ENCODE peak calls at places on chromosomes 6 and 20, in nine cellular contexts. P is tibial nerve, T is uterus, S is transverse colon, A is ovary, W is neuronal stem cell, H is H9, X is endodermal cell, F is Panc1. K is an unnamed sample.

GRCh38 chr6:32854376-32855178 is 585 bp downstream of the PSMB9 start:
- DNase-seq in W (no peak), P (peak; percentile 38), T (peak; percentile 65), S (peak; percentile 66), A (no peak), X (no peak), F (no peak), H (no peak), K (no peak)

GRCh38 chr6:18235524-18235923 is 28.8 kb downstream of the DEK start:
- DNase-seq in A (no peak), X (no peak), F (no peak), T (no peak), H (no peak), P (no peak), S (no peak), W (no peak), K (no peak)

GRCh38 chr20:50226093-50226974 is 35.7 kb downstream of the CEBPB start:
- DNase-seq in A (peak; percentile 84), X (peak; percentile 35), F (no peak), P (peak; percentile 61), W (no peak), H (no peak), S (peak; percentile 45), T (peak; percentile 87), K (no peak)

GRCh38 chr6:12203001-12203400 is 87.2 kb upstream of the EDN1 start:
- DNase-seq in W (no peak), T (no peak), H (peak; percentile 37), X (peak; percentile 80), F (no peak), P (no peak), S (no peak), A (no peak), K (no peak)

GRCh38 chr6:157773248-157773773 is 49.7 kb upstream of the SNX9 start:
- DNase-seq in X (no peak), W (no peak), P (no peak), A (no peak), H (no peak), T (no peak), S (no peak), F (no peak), K (no peak)

GRCh38 chr20:35796556-35796955 is 24.7 kb downstream of the PHF20 start:
- DNase-seq in T (no peak), P (no peak), W (no peak), A (no peak), F (no peak), H (no peak), S (no peak), X (no peak), K (no peak)

GRCh38 chr6:162636167-162636566 is 91.4 kb downstream of the PRKN start:
- DNase-seq in X (no peak), A (no peak), W (no peak), P (no peak), S (no peak), H (no peak), T (no peak), F (no peak), K (no peak)

GRCh38 chr6:15313367-15313766 is 67.5 kb downstream of the JARID2 start:
- DNase-seq in H (no peak), W (no peak), A (peak; percentile 61), F (no peak), X (no peak), P (no peak), S (no peak), T (no peak), K (no peak)

GRCh38 chr6:146498309-146498708 is 45.3 kb upstream of the RAB32 start:
- DNase-seq in S (no peak), X (no peak), P (no peak), A (no peak), T (no peak), H (no peak), W (no peak), F (no peak), K (no peak)

GRCh38 chr20:51430198-51430950 is 112.1 kb downstream of the NFATC2 start:
- DNase-seq in W (no peak), H (no peak), F (no peak), A (no peak), T (no peak), P (no peak), X (no peak), S (no peak), K (no peak)

GRCh38 chr20:60215786-60216730 is 257.8 kb downstream of the CDH26 start:
- DNase-seq in A (no peak), F (no peak), X (no peak), W (no peak), H (no peak), S (no peak), P (no peak), T (no peak), K (no peak)

GRCh38 chr6:88263591-88263990 is 97.4 kb upstream of the CNR1 start:
- DNase-seq in X (peak; percentile 67), W (no peak), P (no peak), T (no peak), H (peak; percentile 53), F (no peak), A (no peak), S (no peak), K (no peak)

GRCh38 chr20:32190608-32191415 is 16.7 kb downstream of the PLAGL2 start:
- DNase-seq in F (no peak), P (no peak), W (no peak), S (no peak), H (peak; percentile 56), X (peak; percentile 73), T (no peak), A (no peak), K (peak; percentile 47)

GRCh38 chr6:26197736-26198625 is 110.8 kb downstream of the HFE start:
- DNase-seq in W (no peak), T (peak; percentile 53), A (peak; percentile 57), X (peak; percentile 75), S (peak; percentile 84), F (no peak), H (peak; percentile 56), P (no peak), K (peak; percentile 46)

GRCh38 chr6:130513770-130514169 is 148.0 kb downstream of the TMEM200A start:
- DNase-seq in W (no peak), H (no peak), X (no peak), T (no peak), S (peak; percentile 9), P (peak; percentile 36), F (no peak), A (no peak), K (peak; percentile 39)

GRCh38 chr6:11556308-11556707 is 18.8 kb downstream of the TMEM170B start:
- DNase-seq in A (no peak), P (no peak), S (no peak), T (no peak), F (no peak), H (peak; percentile 66), W (peak; percentile 31), X (peak; percentile 77), K (no peak)

GRCh38 chr20:25487975-25488374 is 80.5 kb downstream of the GINS1 start:
- DNase-seq in T (no peak), H (no peak), P (no peak), S (no peak), F (no peak), X (no peak), W (no peak), A (no peak), K (no peak)

GRCh38 chr6:5366941-5367340 is 105.6 kb downstream of the FARS2 start:
- DNase-seq in F (no peak), X (no peak), H (no peak), P (no peak), A (no peak), T (no peak), W (no peak), S (no peak), K (no peak)
- H3K27ac ChIP-seq in F (no peak overlapping the region), X (no peak overlapping the region), H (no peak overlapping the region), P (no peak overlapping the region), A (no peak overlapping the region), T (no peak overlapping the region), W (no peak overlapping the region), S (no peak overlapping the region), K (no peak overlapping the region)

GRCh38 chr6:108581237-108581931 is 20.7 kb downstream of the FOXO3 start:
- DNase-seq in A (no peak), P (peak; percentile 68), F (no peak), H (no peak), X (no peak), W (no peak), S (no peak), T (peak; percentile 79), K (no peak)

GRCh38 chr6:108582618-108583017 is 21.9 kb downstream of the FOXO3 start:
- DNase-seq in H (no peak), F (no peak), W (no peak), T (no peak), X (no peak), P (no peak), S (no peak), A (no peak), K (no peak)

GRCh38 chr6:108584323-108584722 is 23.6 kb downstream of the FOXO3 start:
- DNase-seq in X (no peak), H (no peak), T (peak; percentile 58), P (no peak), F (no peak), S (no peak), W (no peak), A (no peak), K (no peak)

GRCh38 chr6:108580645-108581044 is 19.9 kb downstream of the FOXO3 start:
- DNase-seq in S (no peak), H (no peak), P (no peak), X (no peak), T (no peak), W (no peak), F (no peak), A (no peak), K (no peak)

DNA sequence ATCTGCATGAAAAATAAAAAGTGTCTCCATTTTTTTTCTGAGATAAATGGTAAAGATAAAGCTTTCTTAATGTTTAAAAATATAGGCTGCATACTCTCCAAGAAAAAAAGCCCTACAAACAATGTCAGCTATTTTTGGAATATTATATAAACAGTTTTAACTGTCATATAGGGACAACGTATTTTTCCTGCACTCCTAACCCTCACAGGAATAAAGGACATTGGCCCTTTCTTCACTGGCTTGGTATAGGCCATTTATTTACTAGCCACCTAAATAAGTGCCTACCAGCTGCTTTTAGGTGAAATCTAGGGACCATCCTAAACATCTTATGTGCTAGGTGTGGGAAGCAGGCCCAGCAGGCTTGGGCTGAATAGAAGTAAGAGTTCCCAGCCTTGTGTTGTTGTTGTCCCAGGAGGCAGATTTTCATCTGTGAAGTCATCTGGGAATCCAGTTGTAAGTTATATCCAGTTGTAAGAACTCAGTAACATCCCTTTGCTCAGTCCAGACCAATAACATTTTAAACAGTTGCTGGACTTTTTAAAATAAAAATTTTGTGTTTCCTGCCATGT is 21.3 kb downstream of the FOXO3 start:
- DNase-seq in A (no peak), F (no peak), H (no peak), T (no peak), W (no peak), P (no peak), X (no peak), S (no peak), K (no peak)
- H3K27ac ChIP-seq in A (peak overlapping the region; percentile 60), F (no peak overlapping the region), H (no peak overlapping the region), T (peak overlapping the region; percentile 79), W (no peak overlapping the region), P (peak overlapping the region; percentile 65), X (no peak overlapping the region), S (peak overlapping the region; percentile 83), K (peak overlapping the region; percentile 2)

GRCh38 chr6:24996145-24996836 is 60.5 kb upstream of the RIPOR2 start:
- DNase-seq in X (no peak), P (no peak), F (no peak), W (no peak), A (no peak), S (no peak), T (no peak), H (no peak), K (no peak)
- H3K27ac ChIP-seq in X (no peak overlapping the region), P (no peak overlapping the region), F (no peak overlapping the region), W (no peak overlapping the region), A (no peak overlapping the region), S (no peak overlapping the region), T (peak overlapping the region; percentile 27), H (peak overlapping the region; percentile 11), K (no peak overlapping the region)

GRCh38 chr6:35844290-35844689 is 39.1 kb downstream of the LHFPL5 start:
- DNase-seq in H (no peak), P (no peak), W (no peak), S (no peak), F (no peak), A (no peak), X (no peak), T (no peak), K (no peak)
- H3K27ac ChIP-seq in H (no peak overlapping the region), P (no peak overlapping the region), W (no peak overlapping the region), S (no peak overlapping the region), F (no peak overlapping the region), A (no peak overlapping the region), X (no peak overlapping the region), T (no peak overlapping the region), K (no peak overlapping the region)